ENCODE peak calls at places on chromosomes 5 and 9, in six cellular contexts. Y is lung microvascular endothelial cell, D is fibroblast of gingiva, M is GM12865, Z is sigmoid colon, P is NCI-H146. I is an unnamed sample.

GRCh38 chr5:175588709-175589429 is 69.0 kb upstream of the HRH2 start:
- DNase-seq in Y (no peak), D (no peak), M (no peak), Z (no peak), P (no peak), I (no peak)

GRCh38 chr9:112125961-112126388 is 49.1 kb downstream of the SUSD1 start:
- DNase-seq in Y (no peak), D (peak), M (no peak), Z (no peak), P (no peak), I (no peak)

GRCh38 chr9:20782289-20782688 is 98.2 kb downstream of the FOCAD start:
- DNase-seq in Y (no peak), D (no peak), M (no peak), Z (no peak), P (no peak), I (no peak)

GRCh38 chr5:92695123-92696084 is 885.6 kb downstream of the NR2F1-AS1 start:
- DNase-seq in Y (no peak), D (no peak), M (no peak), Z (no peak), P (no peak), I (no peak)

GRCh38 chr9:71965403-71965802 is 54.0 kb downstream of the C9orf85 start:
- DNase-seq in Y (no peak), D (no peak), M (no peak), Z (no peak), P (no peak), I (no peak)

GRCh38 chr5:143636951-143637528 is 174.9 kb upstream of the HMHB1 start:
- DNase-seq in Y (no peak), D (no peak), M (no peak), Z (no peak), P (no peak), I (peak)

GRCh38 chr5:123960526-123960925 is 448.5 kb downstream of the CSNK1G3 start:
- DNase-seq in Y (no peak), D (no peak), M (no peak), Z (no peak), P (no peak), I (no peak)

GRCh38 chr5:61052870-61053269 is 107.9 kb downstream of the NDUFAF2 start:
- DNase-seq in Y (peak), D (peak), M (no peak), Z (no peak), P (no peak), I (peak)

GRCh38 chr5:39955156-39955555 is 530.4 kb upstream of the DAB2 start:
- DNase-seq in Y (no peak), D (peak), M (no peak), Z (no peak), P (no peak), I (no peak)

GRCh38 chr5:71684309-71684708 is 34.8 kb upstream of the CARTPT start:
- DNase-seq in Y (no peak), D (no peak), M (no peak), Z (no peak), P (no peak), I (no peak)

GRCh38 chr5:132388244-132389050 is 18.9 kb downstream of the SLC22A5 start:
- DNase-seq in Y (peak), D (no peak), M (no peak), Z (peak), P (no peak), I (peak)

GRCh38 chr9:106916491-106917235 is 53.7 kb downstream of the ZNF462 start:
- DNase-seq in Y (peak), D (peak), M (no peak), Z (peak), P (no peak), I (peak)

GRCh38 chr5:134552301-134552700 is 26.8 kb downstream of the JADE2 start:
- DNase-seq in Y (peak), D (peak), M (no peak), Z (no peak), P (no peak), I (peak)

GRCh38 chr5:168126606-168127005 is 164.8 kb upstream of the WWC1 start:
- DNase-seq in Y (no peak), D (no peak), M (no peak), Z (no peak), P (no peak), I (no peak)

GRCh38 chr5:149969181-149969950 is 8.8 kb downstream of the SLC26A2 start:
- DNase-seq in Y (no peak), D (no peak), M (no peak), Z (no peak), P (no peak), I (no peak)

GRCh38 chr5:15374886-15375285 is 125.1 kb upstream of the FBXL7 start:
- DNase-seq in Y (no peak), D (no peak), M (no peak), Z (no peak), P (no peak), I (no peak)

GRCh38 chr9:19641046-19641445 is 147.8 kb downstream of the SLC24A2 start:
- DNase-seq in Y (no peak), D (no peak), M (peak), Z (no peak), P (peak), I (peak)

GRCh38 chr5:173909205-173909604 is 21.1 kb downstream of the CPEB4 start:
- DNase-seq in Y (no peak), D (no peak), M (no peak), Z (no peak), P (no peak), I (no peak)

GRCh38 chr9:128162215-128163026 is 2.4 kb downstream of the BBLN start:
- DNase-seq in Y (no peak), D (peak), M (no peak), Z (no peak), P (no peak), I (peak)

GRCh38 chr9:113675475-113675941 is 200.6 kb upstream of the ZNF618 start:
- DNase-seq in Y (peak), D (peak), M (no peak), Z (peak), P (no peak), I (peak)

GRCh38 chr5:102778478-102778877 is 23.4 kb downstream of the PAM start:
- DNase-seq in Y (peak), D (peak), M (no peak), Z (no peak), P (no peak), I (peak)

GRCh38 chr9:121529237-121529987 is 29.8 kb upstream of the GGTA1 start:
- DNase-seq in Y (peak), D (peak), M (no peak), Z (peak), P (no peak), I (peak)

GRCh38 chr9:15206949-15207696 is 99.9 kb downstream of the TTC39B start:
- DNase-seq in Y (peak), D (no peak), M (no peak), Z (no peak), P (no peak), I (no peak)

GRCh38 chr5:107204413-107204812 is 466.3 kb downstream of the EFNA5 start:
- DNase-seq in Y (no peak), D (no peak), M (no peak), Z (no peak), P (no peak), I (no peak)

GRCh38 chr5:36392186-36392585 is 90.5 kb upstream of the RANBP3L start:
- DNase-seq in Y (no peak), D (no peak), M (no peak), Z (no peak), P (no peak), I (no peak)

GRCh38 chr9:133703571-133704399 is 34.4 kb downstream of the SARDH start:
- DNase-seq in Y (no peak), D (no peak), M (no peak), Z (peak), P (peak), I (no peak)

I was measured in LHCN-M2.